ENCODE peak calls at places on chromosomes 11 and 22, in five cellular contexts. K, A, O, T and S are unnamed samples.

GRCh38 chr11:19882356-19882755 is 169.7 kb downstream of the NAV2 start:
- DNase-seq in K (no peak), A (no peak), O (no peak), T (no peak), S (no peak)

GRCh38 chr11:121446752-121447156 is 5.4 kb upstream of the SORL1 start:
- DNase-seq in K (peak; percentile 64), A (no peak), O (no peak), T (no peak), S (no peak)

GRCh38 chr11:98107736-98108135 is 913.0 kb upstream of the CNTN5 start:
- DNase-seq in K (no peak), A (peak; percentile 2), O (peak; percentile 88), T (no peak), S (no peak)

GRCh38 chr11:24585192-24585591 is 88.3 kb downstream of the LUZP2 start:
- DNase-seq in K (no peak), A (no peak), O (no peak), T (no peak), S (no peak)

GRCh38 chr11:11966826-11967668 is 41.4 kb downstream of the DKK3 start:
- DNase-seq in K (peak; percentile 75), A (no peak), O (peak; percentile 25), T (no peak), S (no peak)

GRCh38 chr11:29272019-29272654 is 744.7 kb downstream of the KCNA4 start:
- DNase-seq in K (no peak), A (no peak), O (no peak), T (no peak), S (no peak)

GRCh38 chr22:37633693-37634504 is 5.6 kb upstream of the SH3BP1 start:
- DNase-seq in K (peak; percentile 90), A (no peak), O (no peak), T (no peak), S (peak; percentile 91)

GRCh38 chr22:44090571-44090905 is 66.4 kb downstream of the PARVB start:
- DNase-seq in K (no peak), A (no peak), O (no peak), T (no peak), S (no peak)

GRCh38 chr22:40176921-40177737 is 596 bp upstream of the TNRC6B start:
- DNase-seq in K (peak; percentile 83), A (no peak), O (peak; percentile 51), T (no peak), S (peak; percentile 63)

GRCh38 chr11:104653011-104653806 is 245.1 kb downstream of the CASP12 start:
- DNase-seq in K (peak; percentile 0), A (no peak), O (no peak), T (no peak), S (peak; percentile 65)

GRCh38 chr11:68954970-68955958 is 25.5 kb downstream of the MRGPRD start:
- DNase-seq in K (no peak), A (no peak), O (no peak), T (no peak), S (no peak)

GRCh38 chr22:21589415-21589814 is 21.9 kb downstream of the UBE2L3 start:
- DNase-seq in K (no peak), A (no peak), O (no peak), T (no peak), S (no peak)

GRCh38 chr11:17415523-17416104 is 27.2 kb upstream of the KCNJ11 start:
- DNase-seq in K (no peak), A (no peak), O (no peak), T (no peak), S (no peak)

GRCh38 chr22:43945632-43946390 is 9.4 kb upstream of the SAMM50 start:
- DNase-seq in K (peak; percentile 74), A (no peak), O (no peak), T (no peak), S (peak; percentile 74)

GRCh38 chr22:30596886-30597285 is 5.2 kb upstream of the PES1 start:
- DNase-seq in K (no peak), A (no peak), O (no peak), T (no peak), S (no peak)

GRCh38 chr11:117546431-117547160 is 218.9 kb downstream of the CEP164 start:
- DNase-seq in K (no peak), A (no peak), O (no peak), T (no peak), S (no peak)

GRCh38 chr11:93116641-93117577 is 80.9 kb downstream of the SLC36A4 start:
- DNase-seq in K (no peak), A (no peak), O (no peak), T (no peak), S (no peak)